ENCODE peak calls at places on chromosomes 3 and 15, in five cellular contexts. S is H1, P is psoas muscle, D is mucosa of descending colon, B is kidney epithelial cell. U is an unnamed sample.

GRCh38 chr15:43872416-43873020 is 45.7 kb downstream of the WDR76 start:
- DNase-seq in S (peak), P (no peak), D (peak), B (peak), U (peak)

GRCh38 chr15:25847066-25847465 is 16.1 kb downstream of the ATP10A start:
- DNase-seq in S (no peak), P (no peak), D (no peak), B (no peak), U (no peak)

GRCh38 chr3:27730774-27731659 is 8.9 kb upstream of the EOMES start:
- DNase-seq in S (no peak), P (no peak), D (no peak), B (no peak), U (no peak)

GRCh38 chr3:119469378-119470189 is 821 bp downstream of the POGLUT1 start:
- DNase-seq in S (no peak), P (no peak), D (no peak), B (no peak), U (no peak)

GRCh38 chr3:127486337-127486944 is 104.1 kb downstream of the TPRA1 start:
- DNase-seq in S (no peak), P (no peak), D (no peak), B (no peak), U (no peak)

GRCh38 chr3:122679467-122680291 is 960 bp upstream of the PARP14 start:
- DNase-seq in S (no peak), P (peak), D (peak), B (no peak), U (no peak)

GRCh38 chr15:76429661-76430060 is 93.1 kb downstream of the ISL2 start:
- DNase-seq in S (no peak), P (no peak), D (no peak), B (no peak), U (no peak)

GRCh38 chr3:196788509-196788908 is 48.9 kb downstream of the PAK2 start:
- DNase-seq in S (no peak), P (no peak), D (no peak), B (no peak), U (no peak)

GRCh38 chr15:94631608-94632007 is 400.2 kb downstream of the MCTP2 start:
- DNase-seq in S (no peak), P (no peak), D (no peak), B (no peak), U (no peak)

GRCh38 chr15:58212909-58213526 is 74.8 kb downstream of the AQP9 start:
- DNase-seq in S (no peak), P (no peak), D (no peak), B (no peak), U (no peak)

GRCh38 chr3:74489393-74489792 is 125.1 kb downstream of the CNTN3 start:
- DNase-seq in S (no peak), P (no peak), D (no peak), B (no peak), U (no peak)

GRCh38 chr3:131526801-131527347 is 24.1 kb upstream of the MRPL3 start:
- DNase-seq in S (no peak), P (peak), D (peak), B (no peak), U (no peak)

GRCh38 chr15:96521386-96521785 is 190.9 kb downstream of the NR2F2 start:
- DNase-seq in S (no peak), P (no peak), D (no peak), B (no peak), U (no peak)

GRCh38 chr15:43977072-43977884 is 150.5 kb downstream of the WDR76 start:
- DNase-seq in S (no peak), P (no peak), D (no peak), B (no peak), U (no peak)

GRCh38 chr3:177830411-177830849 is 633.1 kb upstream of the TBL1XR1 start:
- DNase-seq in S (no peak), P (no peak), D (no peak), B (no peak), U (no peak)

GRCh38 chr3:121362035-121362734 is 183.6 kb downstream of the POLQ start:
- DNase-seq in S (no peak), P (no peak), D (no peak), B (no peak), U (no peak)

GRCh38 chr3:179671709-179672337 is 19.0 kb downstream of the USP13 start:
- DNase-seq in S (no peak), P (peak), D (no peak), B (no peak), U (no peak)

GRCh38 chr3:125958511-125959316 is 10.3 kb upstream of the ROPN1B start:
- DNase-seq in S (no peak), P (no peak), D (no peak), B (no peak), U (no peak)

GRCh38 chr3:49802719-49803463 is at the start of gene INKA1:
- DNase-seq in S (peak), P (peak), D (peak), B (no peak), U (no peak)
- TF ChIP-seq CTCF in S (peak), P (peak), D (peak), B (peak), U (peak)

GRCh38 chr3:133442518-133442917 is 42.7 kb downstream of the BFSP2 start:
- DNase-seq in S (no peak), P (no peak), D (no peak), B (no peak), U (no peak)
- H3K4me3 ChIP-seq in S (no peak), P (no peak), D (no peak), B (no peak), U (no peak)

DNA sequence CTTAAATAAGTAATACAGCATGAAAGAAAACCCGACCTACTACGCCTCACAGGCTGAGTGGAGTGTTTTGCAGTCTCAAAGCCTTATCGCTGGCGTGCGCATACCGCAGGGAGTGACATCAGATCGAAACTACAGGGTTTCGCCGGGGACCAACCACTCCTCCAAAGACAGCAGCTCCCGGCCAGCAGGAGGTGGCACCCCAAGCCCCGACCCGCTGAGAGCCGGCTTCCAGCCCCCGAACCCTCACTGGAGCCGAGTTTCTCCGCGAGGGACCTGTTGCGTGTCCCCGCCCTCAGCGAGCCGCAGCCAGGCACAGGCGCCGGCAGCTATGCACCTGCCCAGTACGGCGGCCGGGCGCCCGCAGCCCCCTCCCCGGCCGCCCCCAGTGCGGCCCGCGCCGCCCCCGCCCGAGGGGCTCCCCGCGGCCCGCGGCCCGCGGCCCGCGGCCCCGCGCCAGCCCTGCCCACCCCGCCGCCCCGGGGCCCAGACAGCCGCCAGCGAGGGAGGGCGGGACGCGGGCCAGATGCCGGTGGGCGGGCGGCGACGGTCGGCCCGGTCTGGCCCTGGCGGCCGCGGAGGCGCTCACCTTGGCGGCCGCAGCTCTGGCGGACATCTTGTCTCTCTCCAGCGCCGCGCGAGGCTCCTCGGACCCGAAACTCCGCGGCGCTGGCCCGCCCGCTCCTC is 710 bp downstream of the TJP1 start:
- DNase-seq in S (no peak), P (peak), D (peak), B (no peak), U (peak)
- TF ChIP-seq CTCF in S (no peak), P (peak), D (no peak), B (peak), U (peak)

GRCh38 chr3:108215876-108216275 is 6.3 kb downstream of the IFT57 start:
- DNase-seq in S (no peak), P (no peak), D (no peak), B (no peak), U (no peak)
- H3K4me3 ChIP-seq in S (no peak), P (no peak), D (no peak), B (no peak), U (no peak)

DNA sequence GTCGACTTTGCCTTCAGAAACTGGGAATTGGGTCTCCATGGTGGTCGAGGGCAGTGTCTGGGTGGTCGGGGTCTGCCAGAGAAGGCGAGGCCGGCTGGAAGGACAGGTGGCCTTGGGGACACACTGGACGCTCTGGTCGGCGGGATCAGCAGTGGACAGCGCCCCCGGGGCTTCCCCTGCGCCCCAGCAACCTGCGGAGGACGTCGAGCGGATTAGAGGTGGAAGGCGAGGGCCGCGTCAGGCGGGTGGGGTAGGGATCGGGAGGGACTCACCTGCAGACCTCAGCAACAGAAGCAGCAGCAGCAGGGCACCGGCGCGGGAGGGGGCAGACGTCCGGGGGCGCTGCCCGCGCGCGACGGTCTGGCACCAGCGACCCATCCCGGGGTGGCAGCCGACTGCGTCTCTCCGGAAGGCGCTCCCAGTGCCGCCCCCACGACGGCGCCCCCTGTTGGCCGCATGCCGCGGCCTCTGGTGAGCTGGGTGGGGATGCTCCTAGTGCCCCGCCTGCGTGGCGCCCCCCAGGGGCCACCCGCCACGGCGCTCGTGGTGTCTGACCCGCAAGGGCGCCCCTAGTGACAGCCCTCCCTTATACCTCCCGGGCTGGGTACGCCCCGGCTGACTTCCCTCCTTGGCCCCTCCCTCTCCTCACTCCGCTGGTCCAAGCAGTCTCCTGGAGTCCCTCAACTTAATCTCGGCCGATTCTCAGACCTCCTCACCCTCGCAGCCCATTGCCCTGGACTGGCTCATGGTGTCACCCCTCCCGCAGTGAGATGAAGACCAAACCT is at the start of gene PRSS50:
- DNase-seq in S (no peak), P (no peak), D (no peak), B (no peak), U (no peak)
- TF ChIP-seq CTCF in S (peak), P (no peak), D (no peak), B (peak), U (no peak)

GRCh38 chr15:80452166-80452565 is 48.0 kb downstream of the ARNT2 start:
- DNase-seq in S (no peak), P (no peak), D (no peak), B (no peak), U (no peak)

GRCh38 chr15:80445300-80446041 is 41.3 kb downstream of the ARNT2 start:
- DNase-seq in S (no peak), P (no peak), D (no peak), B (no peak), U (no peak)

GRCh38 chr15:80450811-80451321 is 46.7 kb downstream of the ARNT2 start:
- DNase-seq in S (no peak), P (no peak), D (no peak), B (no peak), U (no peak)

GRCh38 chr15:80444680-80445251 is 40.6 kb downstream of the ARNT2 start:
- DNase-seq in S (no peak), P (no peak), D (no peak), B (no peak), U (no peak)

GRCh38 chr15:80449825-80450224 is 45.6 kb downstream of the ARNT2 start:
- DNase-seq in S (no peak), P (no peak), D (no peak), B (no peak), U (no peak)
- H3K4me3 ChIP-seq in S (no peak), P (no peak), D (no peak), B (no peak), U (no peak)